ENCODE peak calls at places on chromosomes 3 and 15, in six cellular contexts. Z is IMR-90, N is mesenchymal stem cell, J is neuronal stem cell, T is H9, B is H1. P is an unnamed sample.

GRCh38 chr3:139052802-139053600 is 8.3 kb upstream of the PRR23C start:
- DNase-seq in Z (no peak), N (no peak), J (no peak), T (no peak), B (no peak), P (no peak)

GRCh38 chr3:157248590-157249425 is 88.9 kb upstream of the CCNL1 start:
- DNase-seq in Z (peak; percentile 94), N (peak; percentile 93), J (peak; percentile 26), T (no peak), B (no peak), P (peak; percentile 57)

GRCh38 chr3:129445472-129445871 is 5.4 kb downstream of the IFT122 start:
- DNase-seq in Z (no peak), N (no peak), J (no peak), T (no peak), B (no peak), P (no peak)

GRCh38 chr3:13011369-13012227 is 61.6 kb downstream of the IQSEC1 start:
- DNase-seq in Z (no peak), N (no peak), J (no peak), T (no peak), B (no peak), P (no peak)

GRCh38 chr3:115217678-115218451 is 70.8 kb upstream of the ZBTB20 start:
- DNase-seq in Z (peak; percentile 71), N (peak; percentile 64), J (peak; percentile 39), T (no peak), B (no peak), P (peak; percentile 40)

GRCh38 chr3:39158138-39158715 is 4.8 kb upstream of the CSRNP1 start:
- DNase-seq in Z (no peak), N (no peak), J (peak; percentile 27), T (no peak), B (no peak), P (no peak)

GRCh38 chr15:69059170-69059943 is 44.9 kb downstream of the NOX5 start:
- DNase-seq in Z (peak; percentile 81), N (peak; percentile 87), J (peak; percentile 92), T (peak; percentile 87), B (peak; percentile 94), P (peak; percentile 94)

GRCh38 chr15:88104357-88104756 is 152.2 kb downstream of the NTRK3 start:
- DNase-seq in Z (no peak), N (no peak), J (no peak), T (no peak), B (no peak), P (no peak)

GRCh38 chr15:67927501-67928156 is 87.8 kb upstream of the RNU6-1 start:
- DNase-seq in Z (peak; percentile 97), N (peak; percentile 89), J (no peak), T (no peak), B (no peak), P (peak; percentile 23)

GRCh38 chr15:73284073-73284472 is 84.7 kb downstream of the HCN4 start:
- DNase-seq in Z (peak; percentile 43), N (no peak), J (no peak), T (no peak), B (no peak), P (peak; percentile 47)

GRCh38 chr3:55452886-55453285 is 34.2 kb downstream of the WNT5A start:
- DNase-seq in Z (no peak), N (no peak), J (no peak), T (no peak), B (no peak), P (no peak)

GRCh38 chr15:49435201-49435600 is 12.2 kb downstream of the FGF7 start:
- DNase-seq in Z (peak; percentile 80), N (no peak), J (no peak), T (no peak), B (no peak), P (peak; percentile 61)

GRCh38 chr3:65625310-65625709 is 413.4 kb downstream of the MAGI1 start:
- DNase-seq in Z (peak; percentile 25), N (peak; percentile 64), J (no peak), T (no peak), B (no peak), P (no peak)

GRCh38 chr3:163971861-163972260 is 1106.4 kb downstream of the SI start:
- DNase-seq in Z (no peak), N (no peak), J (no peak), T (no peak), B (no peak), P (no peak)

GRCh38 chr3:128322030-128323022 is 144.4 kb downstream of the DNAJB8 start:
- DNase-seq in Z (peak; percentile 46), N (peak; percentile 47), J (no peak), T (peak; percentile 83), B (peak; percentile 85), P (peak; percentile 81)

GRCh38 chr15:97995881-97996603 is 35.5 kb downstream of the ARRDC4 start:
- DNase-seq in Z (no peak), N (peak; percentile 6), J (no peak), T (peak; percentile 45), B (peak; percentile 49), P (no peak)

GRCh38 chr3:168865022-168865551 is 769.4 kb upstream of the GOLIM4 start:
- DNase-seq in Z (peak; percentile 48), N (peak; percentile 32), J (peak; percentile 29), T (no peak), B (no peak), P (peak; percentile 71)

GRCh38 chr3:148711981-148712666 is 14.4 kb downstream of the AGTR1 start:
- DNase-seq in Z (peak; percentile 47), N (no peak), J (no peak), T (no peak), B (no peak), P (no peak)

GRCh38 chr3:48464713-48465221 is 18.2 kb downstream of the ATRIP start:
- DNase-seq in Z (no peak), N (no peak), J (no peak), T (peak; percentile 28), B (no peak), P (no peak)

GRCh38 chr3:115693868-115694267 is 70.6 kb downstream of the GAP43 start:
- DNase-seq in Z (no peak), N (no peak), J (no peak), T (no peak), B (no peak), P (no peak)

DNA sequence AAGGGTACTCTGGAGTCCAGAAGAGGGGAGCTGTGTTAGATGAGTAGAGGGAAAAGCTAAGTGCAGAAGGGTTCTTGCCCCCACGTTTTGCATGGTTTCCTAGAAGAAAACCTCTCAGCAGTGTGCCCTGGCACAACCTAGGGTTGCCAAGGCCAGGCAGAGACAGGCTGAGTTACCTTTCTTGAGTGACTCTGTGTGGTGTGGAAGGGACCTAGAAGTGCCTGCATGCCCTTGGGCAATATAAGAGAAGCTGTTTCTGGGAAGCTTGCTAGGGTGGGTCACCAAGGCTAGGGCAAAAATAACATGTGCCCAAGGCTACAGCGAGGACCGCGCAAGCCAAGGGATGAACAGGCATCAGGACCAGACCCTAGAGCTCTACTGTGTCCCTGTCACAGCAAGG is 3.4 kb upstream of the SAMD7 start:
- DNase-seq in Z (no peak), N (no peak), J (no peak), T (no peak), B (no peak), P (peak; percentile 82)
- H2AK5ac ChIP-seq in Z (no peak overlapping the region), N (no peak overlapping the region), J (no peak overlapping the region), T (no peak overlapping the region), B (no peak overlapping the region), P (no peak overlapping the region)

DNA sequence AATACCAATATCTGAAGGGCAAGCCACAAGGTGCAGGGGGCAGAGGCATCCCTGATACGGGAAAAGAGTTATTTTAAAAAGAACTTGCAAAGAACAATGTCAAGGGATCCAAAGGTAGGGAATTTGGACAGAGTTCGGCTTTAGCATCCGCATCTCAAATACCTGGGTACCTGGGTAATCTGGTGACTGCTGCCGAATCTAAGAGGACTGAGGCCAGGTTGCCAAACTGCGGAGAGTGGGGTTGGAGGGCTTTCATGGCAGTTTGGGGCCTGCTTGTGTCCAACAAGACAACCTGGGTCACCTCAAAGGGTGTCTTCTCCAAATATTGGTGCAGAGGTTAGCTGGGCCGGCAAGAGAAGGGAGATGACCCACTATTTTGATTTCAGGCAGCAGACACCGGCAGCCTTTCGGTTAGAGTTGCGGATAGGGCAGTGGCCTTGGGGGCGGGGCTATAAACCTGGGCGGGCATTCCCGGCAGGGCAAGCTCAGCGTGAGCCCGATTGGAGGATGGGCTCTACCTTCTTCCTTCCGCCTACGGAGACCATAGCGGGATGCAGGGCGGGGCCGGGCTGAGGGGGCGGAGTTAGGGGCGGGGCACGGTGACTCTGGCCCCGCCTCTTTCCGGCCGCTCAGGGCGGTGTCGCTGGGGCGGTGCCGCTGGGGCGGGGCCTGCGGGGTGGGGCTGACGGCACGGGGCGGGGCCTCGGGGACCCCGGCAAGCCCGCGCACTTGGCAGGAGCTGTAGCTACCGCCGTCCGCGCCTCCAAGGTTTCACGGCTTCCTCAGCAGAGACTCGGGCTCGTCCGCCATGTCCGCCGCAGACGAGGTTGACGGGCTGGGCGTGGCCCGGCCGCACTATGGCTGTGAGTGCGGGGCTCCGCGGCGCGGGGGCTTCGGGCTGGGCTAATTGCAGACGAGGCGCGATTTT is at the start of gene IQGAP1:
- DNase-seq in Z (peak; percentile 94), N (peak; percentile 96), J (peak; percentile 95), T (peak; percentile 99), B (peak; percentile 97), P (peak; percentile 98)
- H2BK120ac ChIP-seq in Z (peak within 1 kb of the TSS; percentile 61), N (peak within 1 kb of the TSS; percentile 94), J (no peak within 1 kb of the TSS), T (no peak within 1 kb of the TSS), B (no peak within 1 kb of the TSS), P (peak within 1 kb of the TSS; percentile 100)

GRCh38 chr15:52261026-52261425 is 34.6 kb downstream of the MYO5C start:
- DNase-seq in Z (no peak), N (no peak), J (no peak), T (no peak), B (no peak), P (no peak)
- H2AK5ac ChIP-seq in Z (peak overlapping the region; percentile 81), N (peak overlapping the region; percentile 11), J (peak overlapping the region; percentile 100), T (peak overlapping the region; percentile 15), B (peak overlapping the region; percentile 76), P (peak overlapping the region; percentile 24)

GRCh38 chr15:26772588-26773484 is at the start of gene GABRB3:
- DNase-seq in Z (no peak), N (no peak), J (peak; percentile 59), T (peak; percentile 80), B (peak; percentile 86), P (no peak)
- H2BK120ac ChIP-seq in Z (no peak within 1 kb of the TSS), N (no peak within 1 kb of the TSS), J (no peak within 1 kb of the TSS), T (no peak within 1 kb of the TSS), B (no peak within 1 kb of the TSS), P (peak within 1 kb of the TSS; percentile 33)

GRCh38 chr15:51856714-51857380 is 27.4 kb downstream of the TMOD3 start:
- DNase-seq in Z (peak; percentile 21), N (peak; percentile 46), J (no peak), T (no peak), B (no peak), P (no peak)
- H2AK5ac ChIP-seq in Z (no peak overlapping the region), N (no peak overlapping the region), J (no peak overlapping the region), T (no peak overlapping the region), B (no peak overlapping the region), P (no peak overlapping the region)

DNA sequence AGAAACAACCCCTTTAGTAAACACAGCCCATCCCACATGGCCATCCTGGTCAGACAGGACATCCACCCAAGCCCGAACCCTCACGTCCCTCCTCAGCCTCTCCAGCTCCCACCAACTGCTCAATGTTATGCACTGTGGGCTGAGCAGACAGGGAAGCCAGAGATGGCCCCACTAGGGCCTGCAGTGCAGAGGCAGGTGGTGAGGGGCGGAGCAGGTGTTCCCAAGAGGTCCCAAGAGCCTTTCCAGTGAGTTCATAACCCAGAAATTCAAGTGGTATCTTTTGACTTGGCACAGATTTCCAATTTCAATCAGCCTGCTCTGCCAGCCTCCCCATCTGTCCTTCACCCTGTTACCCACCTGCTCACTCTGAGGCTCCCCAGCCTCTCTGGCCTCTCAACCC is 130.3 kb downstream of the LIPC start:
- DNase-seq in Z (no peak), N (no peak), J (no peak), T (no peak), B (no peak), P (no peak)
- H2BK120ac ChIP-seq in Z (no peak overlapping the region), N (no peak overlapping the region), J (no peak overlapping the region), T (no peak overlapping the region), B (no peak overlapping the region), P (no peak overlapping the region)